ENCODE peak calls at places on chromosome 16, in eight cellular contexts. V is SK-N-SH; X is tibial artery; Y is stomach; F is uterus; A is body of pancreas; Z is CD8-positive, alpha-beta T cell; L is HAP-1. N is an unnamed sample. For H3K4me1, the result is how much of the 10 kb centered on the place peaks cover.

GRCh38 chr16:80319181-80319580 is 221.6 kb upstream of the DYNLRB2 start:
- DNase-seq in L (no peak), A (no peak), X (no peak), F (no peak), Z (no peak), Y (no peak), V (no peak), N (no peak)

GRCh38 chr16:63361032-63361624 is 1324.9 kb upstream of the CDH8 start:
- DNase-seq in X (no peak), Z (no peak), V (peak), F (no peak), L (peak), A (peak), Y (no peak), N (no peak)

GRCh38 chr16:13148836-13149235 is 247.4 kb downstream of the SHISA9 start:
- DNase-seq in L (no peak), A (no peak), Y (no peak), F (no peak), Z (no peak), X (no peak), V (no peak), N (no peak)

GRCh38 chr16:85350973-85351372 is 238.7 kb upstream of the CIBAR2 start:
- DNase-seq in V (peak), Y (peak), F (peak), X (peak), L (peak), A (peak), Z (no peak), N (peak)

GRCh38 chr16:9151597-9151996 is 60.2 kb downstream of the HAPSTR1 start:
- DNase-seq in L (no peak), Z (no peak), A (no peak), X (no peak), V (no peak), Y (no peak), F (no peak), N (no peak)

GRCh38 chr16:88130016-88130415 is 178.8 kb downstream of the BANP start:
- DNase-seq in X (no peak), F (no peak), Y (no peak), L (no peak), A (no peak), Z (no peak), V (no peak), N (no peak)

GRCh38 chr16:88469615-88470395 is 16.7 kb downstream of the ZFPM1 start:
- DNase-seq in A (no peak), Z (peak), X (no peak), L (no peak), F (no peak), V (no peak), Y (no peak), N (no peak)

GRCh38 chr16:86519649-86520316 is 9.5 kb downstream of the FOXF1 start:
- DNase-seq in L (peak), F (peak), A (peak), X (no peak), Z (peak), Y (peak), V (peak), N (peak)

GRCh38 chr16:48574148-48574547 is 35.8 kb downstream of the N4BP1 start:
- DNase-seq in A (no peak), V (no peak), X (no peak), Y (no peak), L (no peak), F (no peak), Z (no peak), N (no peak)

GRCh38 chr16:19997264-19997663 is 76.4 kb downstream of the GPR139 start:
- DNase-seq in L (no peak), X (no peak), Z (no peak), F (no peak), Y (no peak), V (no peak), A (no peak), N (no peak)

GRCh38 chr16:20760346-20760745 is 3.5 kb upstream of the ACSM3 start:
- DNase-seq in F (no peak), L (no peak), X (no peak), V (no peak), Y (no peak), Z (no peak), A (no peak), N (no peak)

GRCh38 chr16:75265911-75266701 is 14.7 kb upstream of the BCAR1 start:
- DNase-seq in X (peak), Y (peak), L (peak), Z (no peak), V (peak), A (peak), F (peak), N (peak)

GRCh38 chr16:21101631-21102420 is 48.8 kb downstream of the DNAH3 start:
- DNase-seq in A (no peak), Y (peak), V (peak), F (no peak), L (peak), X (no peak), Z (no peak), N (no peak)

GRCh38 chr16:78045865-78046581 is 23.7 kb downstream of the CLEC3A start:
- DNase-seq in A (peak), Z (no peak), V (peak), X (peak), L (peak), Y (peak), F (peak), N (peak)

GRCh38 chr16:11564046-11564926 is 22.4 kb downstream of the LITAF start:
- DNase-seq in A (no peak), F (no peak), Y (no peak), Z (no peak), V (no peak), X (no peak), L (no peak), N (peak)

GRCh38 chr16:7482028-7482427 is 149.4 kb downstream of the RBFOX1 start:
- DNase-seq in V (no peak), F (no peak), Y (no peak), A (no peak), Z (no peak), L (no peak), X (no peak), N (no peak)

GRCh38 chr16:50841081-50841886 is 99.4 kb downstream of the CYLD start:
- DNase-seq in X (no peak), F (no peak), Z (peak), Y (no peak), A (peak), V (no peak), L (peak), N (no peak)

GRCh38 chr16:61681124-61681523 is 355.1 kb downstream of the CDH8 start:
- DNase-seq in X (no peak), A (no peak), F (no peak), L (no peak), Z (no peak), Y (no peak), V (no peak), N (no peak)

GRCh38 chr16:50680907-50681885 is at the start of gene SNX20:
- DNase-seq in A (peak), X (peak), V (no peak), L (no peak), Z (peak), Y (peak), F (no peak), N (no peak)

GRCh38 chr16:35365675-35366074 is 1906.3 kb downstream of the TP53TG3F start:
- DNase-seq in V (no peak), Z (no peak), A (no peak), X (no peak), F (no peak), L (no peak), Y (no peak), N (no peak)

GRCh38 chr16:51402239-51402638 is 251.2 kb upstream of the SALL1 start:
- DNase-seq in Z (no peak), L (no peak), X (no peak), Y (no peak), F (no peak), A (no peak), V (no peak), N (no peak)

GRCh38 chr16:17369441-17369951 is 101.3 kb downstream of the XYLT1 start:
- DNase-seq in A (peak), X (peak), Z (peak), L (no peak), F (no peak), V (no peak), Y (peak), N (peak)

GRCh38 chr16:58022601-58023371 is 2.8 kb upstream of the MMP15 start:
- DNase-seq in V (peak), F (peak), L (no peak), Y (peak), Z (no peak), A (peak), X (peak), N (peak)

GRCh38 chr16:24983521-24983920 is 31.6 kb downstream of the ARHGAP17 start:
- DNase-seq in X (no peak), V (no peak), F (no peak), Y (no peak), Z (no peak), L (no peak), A (no peak), N (no peak)

GRCh38 chr16:48110982-48111381 is 44.8 kb downstream of the ABCC12 start:
- DNase-seq in L (no peak), A (no peak), F (no peak), Z (no peak), V (no peak), Y (no peak), X (no peak), N (no peak)

GRCh38 chr16:53821487-53821886 is 117.5 kb downstream of the FTO start:
- DNase-seq in Z (no peak), L (no peak), Y (no peak), A (no peak), V (no peak), X (no peak), F (no peak), N (no peak)

GRCh38 chr16:85387171-85387507 is 226.0 kb upstream of the GSE1 start:
- DNase-seq in L (no peak), V (no peak), Y (no peak), X (peak), F (no peak), A (no peak), Z (no peak), N (peak)

GRCh38 chr16:70803354-70803753 is 2.4 kb upstream of the VAC14 start:
- DNase-seq in A (no peak), L (no peak), Z (no peak), Y (no peak), F (no peak), V (no peak), X (no peak), N (no peak)

GRCh38 chr16:57601801-57602478 is 26.5 kb upstream of the ADGRG1 start:
- DNase-seq in L (no peak), V (no peak), F (no peak), X (peak), Y (no peak), Z (peak), A (peak), N (no peak)

GRCh38 chr16:75252946-75253911 is 1.8 kb upstream of the BCAR1 start:
- DNase-seq in X (peak), Z (no peak), Y (no peak), A (peak), L (peak), F (peak), V (no peak), N (peak)

GRCh38 chr16:17474037-17474436 is 3.3 kb upstream of the XYLT1 start:
- DNase-seq in L (no peak), F (no peak), A (no peak), Z (no peak), X (no peak), V (no peak), Y (no peak), N (no peak)

GRCh38 chr16:20424129-20424866 is 15.0 kb downstream of the ACSM5 start:
- DNase-seq in L (no peak), Z (no peak), A (no peak), X (no peak), V (no peak), Y (no peak), F (no peak), N (no peak)

GRCh38 chr16:85436636-85437160 is 176.4 kb upstream of the GSE1 start:
- DNase-seq in V (no peak), Z (no peak), L (peak), Y (peak), F (peak), A (peak), X (no peak), N (no peak)

GRCh38 chr16:9256196-9256595 is 164.8 kb downstream of the HAPSTR1 start:
- DNase-seq in X (no peak), F (no peak), V (peak), A (peak), Y (peak), L (peak), Z (no peak), N (no peak)

GRCh38 chr16:89489040-89489721 is 1.2 kb downstream of the ANKRD11 start:
- DNase-seq in V (peak), Z (peak), X (peak), Y (peak), L (peak), A (peak), F (peak), N (peak)

GRCh38 chr16:89484923-89485679 is 5.3 kb downstream of the ANKRD11 start:
- DNase-seq in F (no peak), A (no peak), V (no peak), Z (no peak), Y (no peak), X (no peak), L (no peak), N (no peak)

GRCh38 chr16:89484088-89484501 is 6.3 kb downstream of the ANKRD11 start:
- DNase-seq in L (no peak), A (no peak), X (no peak), Z (no peak), V (no peak), F (no peak), Y (no peak), N (no peak)

GRCh38 chr16:89482824-89483220 is 7.5 kb downstream of the ANKRD11 start:
- DNase-seq in Z (no peak), A (no peak), X (no peak), Y (no peak), V (no peak), F (no peak), L (no peak), N (no peak)

DNA sequence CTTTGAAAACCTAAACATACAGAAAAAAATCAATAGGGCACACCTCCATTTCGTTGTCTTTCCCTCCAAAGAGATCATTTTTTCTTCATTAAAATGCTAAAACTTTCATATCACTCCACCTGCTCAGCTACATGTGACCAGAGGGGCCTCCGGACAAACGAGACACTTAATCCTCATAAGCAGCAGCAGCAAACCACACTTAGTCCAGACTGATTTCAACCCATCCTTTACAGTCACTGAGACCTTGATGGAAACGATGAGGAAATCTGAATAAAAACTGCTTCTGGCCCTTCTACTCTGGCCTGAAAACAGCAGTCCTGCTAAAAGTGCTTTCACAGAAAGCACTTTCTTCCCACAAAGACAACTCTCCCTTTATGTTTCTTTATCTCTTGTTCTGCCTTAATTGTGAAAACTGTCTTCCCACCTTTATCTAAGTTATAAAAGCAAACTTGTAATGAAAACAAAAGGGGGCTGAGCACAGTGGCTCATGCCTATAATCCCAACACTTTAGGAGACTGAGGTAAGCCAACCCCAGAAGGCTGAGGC is 4.6 kb downstream of the ANKRD11 start:
- DNase-seq in V (no peak), F (no peak), Y (no peak), Z (no peak), A (no peak), L (no peak), X (no peak), N (no peak)
- H3K4me1 ChIP-seq in V (under half), F (under half), Y (half or more), Z (half or more), A (half or more), L (under half), X (under half), N (half or more)

DNA sequence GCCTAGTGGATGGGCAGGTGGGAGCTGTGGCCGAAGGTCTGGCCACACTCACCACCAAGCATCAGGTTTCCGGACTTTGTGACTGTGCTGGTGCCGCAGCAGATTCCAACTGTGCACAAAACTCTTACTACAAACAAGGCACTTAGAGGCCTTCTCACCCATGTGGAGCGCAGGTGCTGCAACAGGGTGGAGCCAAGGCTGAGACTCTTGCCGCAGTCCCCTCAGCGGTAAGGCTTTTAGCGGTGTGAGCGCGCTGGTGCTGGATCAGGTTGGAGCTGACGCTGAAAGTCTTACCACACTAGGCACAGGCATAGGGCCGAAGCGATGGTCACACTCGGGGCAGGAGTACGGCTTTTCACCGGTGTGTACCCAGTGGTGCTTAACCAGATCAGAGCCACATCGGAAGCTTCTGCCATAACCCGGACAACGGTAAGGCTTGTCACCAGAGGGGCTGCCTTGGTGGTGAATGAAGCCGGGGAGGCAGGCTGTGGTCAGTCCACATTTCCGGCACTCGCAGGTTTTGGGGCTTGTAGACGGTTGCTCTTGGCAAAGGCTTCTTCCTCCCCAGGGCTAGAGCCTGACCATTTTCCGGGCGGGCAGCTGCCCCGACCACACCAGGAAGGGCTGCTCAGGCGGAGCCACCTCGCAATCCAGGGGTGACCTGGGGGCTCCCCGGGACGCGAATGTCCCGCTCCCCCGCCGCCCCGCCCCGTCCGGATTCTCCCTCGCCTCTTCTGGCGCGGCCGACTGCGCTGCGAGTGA is 1.0 kb upstream of the ARMC5 start:
- DNase-seq in X (peak), A (peak), Z (peak), F (no peak), L (peak), Y (peak), V (peak), N (peak)
- H3K4me1 ChIP-seq in X (half or more), A (half or more), Z (under half), F (under half), L (under half), Y (half or more), V (under half), N (half or more)

GRCh38 chr16:73054732-73055481 is 7.0 kb upstream of the ZFHX3 start:
- DNase-seq in L (peak), F (no peak), Y (no peak), Z (no peak), X (no peak), V (peak), A (no peak), N (no peak)
- H3K4me1 ChIP-seq in L (half or more), F (under half), Y (half or more), Z (under half), X (half or more), V (under half), A (half or more), N (under half)

GRCh38 chr16:81818514-81819304 is 39.6 kb downstream of the PLCG2 start:
- DNase-seq in Z (no peak), L (no peak), X (no peak), Y (no peak), A (no peak), V (no peak), F (no peak), N (no peak)
- H3K4me1 ChIP-seq in Z (under half), L (under half), X (under half), Y (under half), A (under half), V (under half), F (under half), N (under half)

GRCh38 chr16:27408012-27408601 is 6.1 kb downstream of the IL21R start:
- DNase-seq in Y (no peak), V (no peak), X (no peak), L (no peak), Z (peak), F (no peak), A (no peak), N (no peak)
- H3K4me1 ChIP-seq in Y (under half), V (under half), X (under half), L (under half), Z (half or more), F (under half), A (under half), N (under half)

GRCh38 chr16:68087688-68088087 is 2.5 kb downstream of the NFATC3 start:
- DNase-seq in F (no peak), Z (no peak), L (no peak), Y (no peak), A (no peak), V (no peak), X (no peak), N (no peak)

GRCh38 chr16:68086336-68086821 is 1.2 kb downstream of the NFATC3 start:
- DNase-seq in L (no peak), Z (no peak), F (no peak), A (no peak), X (no peak), V (peak), Y (no peak), N (no peak)

GRCh38 chr16:68088130-68088972 is 3.2 kb downstream of the NFATC3 start:
- DNase-seq in Z (no peak), V (no peak), Y (no peak), X (no peak), A (no peak), F (no peak), L (no peak), N (no peak)

GRCh38 chr16:68085259-68086071 is at the start of gene NFATC3:
- DNase-seq in F (peak), Z (peak), L (peak), V (peak), A (peak), X (peak), Y (peak), N (peak)

DNA sequence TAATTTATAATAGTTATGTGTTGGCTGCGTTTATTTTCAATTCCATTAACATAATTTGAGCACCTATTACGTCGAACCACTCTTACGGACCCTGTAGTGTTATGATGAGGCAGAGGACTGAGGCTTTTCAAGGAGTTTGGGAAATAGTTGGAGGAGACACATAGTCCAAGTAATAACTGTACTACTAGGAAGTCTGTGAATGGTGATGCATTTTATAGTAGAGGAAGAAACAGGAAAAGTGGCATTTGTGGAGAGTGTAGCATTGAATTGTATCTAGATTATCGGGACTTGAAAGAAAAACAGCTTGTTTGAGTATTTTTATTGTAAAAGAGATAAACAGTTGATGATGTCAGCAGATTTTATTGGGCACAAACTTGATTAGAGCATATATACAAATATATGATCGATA is 1.7 kb downstream of the NFATC3 start:
- DNase-seq in X (no peak), A (no peak), Z (no peak), V (no peak), F (no peak), L (no peak), Y (no peak), N (no peak)
- H3K4me1 ChIP-seq in X (under half), A (half or more), Z (half or more), V (under half), F (under half), L (under half), Y (half or more), N (half or more)

GRCh38 chr16:4378202-4378666 is 6.6 kb downstream of the VASN start:
- DNase-seq in L (no peak), Y (no peak), F (no peak), X (peak), V (no peak), Z (no peak), A (no peak), N (no peak)
- H3K4me1 ChIP-seq in L (under half), Y (half or more), F (under half), X (half or more), V (under half), Z (under half), A (half or more), N (under half)